ENCODE peak calls at places on chromosomes 4 and X, in four cellular contexts. W is activated CD4-positive, alpha-beta T cell treated with anti-CD3 and anti-CD28 coated beads, Interleukin-2, amount 10 ng/mL, durations not matched to agents 7 days and 5 days; A is stimulated activated naive CD4-positive, alpha-beta T cell treated with Interleukin-2 at 50 U/mL for 16 hours; B is GM10248. S is an unnamed sample.

GRCh38 chr4:172726001-172726423 is 442.6 kb upstream of the GALNT7 start:
- DNase-seq in W (no peak), A (no peak), B (no peak), S (no peak)

GRCh38 chr4:74252933-74253332 is 55.3 kb upstream of the EPGN start:
- DNase-seq in W (no peak), A (no peak), B (no peak), S (no peak)

GRCh38 chr4:128955751-128956150 is 137.6 kb downstream of the SCLT1 start:
- DNase-seq in W (no peak), A (no peak), B (no peak), S (no peak)

GRCh38 chr4:10380695-10381094 is 76.5 kb downstream of the ZNF518B start:
- DNase-seq in W (no peak), A (no peak), B (no peak), S (no peak)

GRCh38 chrX:115490814-115491213 is 70.2 kb upstream of the PLS3 start:
- DNase-seq in W (no peak), A (no peak), B (no peak), S (no peak)

GRCh38 chr4:182067828-182068227 is 175.4 kb upstream of the TENM3 start:
- DNase-seq in W (no peak), A (no peak), B (no peak), S (no peak)

GRCh38 chr4:8283631-8284121 is 14.1 kb downstream of the HTRA3 start:
- DNase-seq in W (no peak), A (no peak), B (no peak), S (no peak)

GRCh38 chr4:38161208-38162113 is 201.3 kb downstream of the PTTG2 start:
- DNase-seq in W (no peak), A (no peak), B (no peak), S (no peak)

GRCh38 chr4:74223801-74224200 is 65.9 kb downstream of the MTHFD2L start:
- DNase-seq in W (no peak), A (no peak), B (no peak), S (peak)

GRCh38 chr4:87377816-87378215 is 13.2 kb downstream of the HSD17B11 start:
- DNase-seq in W (no peak), A (no peak), B (no peak), S (no peak)

GRCh38 chrX:40244980-40245379 is 147.2 kb upstream of the BCOR start:
- DNase-seq in W (peak), A (no peak), B (no peak), S (no peak)

GRCh38 chrX:118523920-118524319 is 28.3 kb downstream of the DOCK11 start:
- DNase-seq in W (peak), A (peak), B (no peak), S (no peak)

GRCh38 chrX:21972721-21973120 is 32.2 kb downstream of the SMS start:
- DNase-seq in W (peak), A (peak), B (no peak), S (no peak)

GRCh38 chrX:65697915-65698796 is 30.7 kb downstream of the MSN start:
- DNase-seq in W (peak), A (peak), B (peak), S (no peak)

GRCh38 chr4:52659722-52660261 is 691 bp upstream of the USP46 start:
- DNase-seq in W (no peak), A (peak), B (peak), S (peak)

GRCh38 chr4:132709024-132709423 is 440.1 kb upstream of the PCDH10 start:
- DNase-seq in W (no peak), A (no peak), B (no peak), S (no peak)

GRCh38 chrX:154484255-154485149 is 1.9 kb downstream of the UBL4A start:
- DNase-seq in W (no peak), A (no peak), B (no peak), S (no peak)

GRCh38 chrX:111098874-111099273 is 2.9 kb downstream of the PAK3 start:
- DNase-seq in W (peak), A (peak), B (peak), S (no peak)

GRCh38 chr4:92136434-92136833 is 167.3 kb upstream of the GRID2 start:
- DNase-seq in W (no peak), A (no peak), B (no peak), S (no peak)

GRCh38 chr4:84597450-84597849 is 14.5 kb downstream of the CDS1 start:
- DNase-seq in W (no peak), A (no peak), B (no peak), S (no peak)

GRCh38 chrX:15114865-15115566 is 154.9 kb downstream of the ASB9 start:
- DNase-seq in W (no peak), A (no peak), B (no peak), S (no peak)

GRCh38 chr4:38868055-38868965 is 704 bp downstream of the FAM114A1 start:
- DNase-seq in W (no peak), A (no peak), B (no peak), S (peak)

GRCh38 chrX:115112411-115112810 is 76.8 kb upstream of the RBMXL3 start:
- DNase-seq in W (no peak), A (no peak), B (no peak), S (no peak)

GRCh38 chrX:102835504-102836146 is 101.4 kb upstream of the RAB40AL start:
- DNase-seq in W (peak), A (no peak), B (no peak), S (no peak)

GRCh38 chr4:61468091-61468720 is 268.1 kb downstream of the ADGRL3 start:
- DNase-seq in W (no peak), A (no peak), B (no peak), S (no peak)

GRCh38 chr4:74018116-74018515 is 19.6 kb upstream of the CXCL5 start:
- DNase-seq in W (no peak), A (no peak), B (no peak), S (no peak)

GRCh38 chrX:152641996-152642395 is 4.3 kb downstream of the GABRQ start:
- DNase-seq in W (no peak), A (no peak), B (peak), S (no peak)

GRCh38 chrX:136586386-136586785 is 54.4 kb downstream of the VGLL1 start:
- DNase-seq in W (peak), A (peak), B (no peak), S (no peak)

GRCh38 chr4:153976954-153977353 is 188.1 kb upstream of the SFRP2 start:
- DNase-seq in W (no peak), A (no peak), B (no peak), S (no peak)